ENCODE peak calls at places on chromosomes 16 and 17, in six cellular contexts. G is mesenchymal stem cell, P is GM23248, T is PC-3, H is neural progenitor cell, J is IMR-90. Q is an unnamed sample.

GRCh38 chr17:57357830-57358426 is 101.6 kb downstream of the MSI2 start:
- DNase-seq in J (no peak), P (no peak), G (no peak), H (no peak), T (peak), Q (peak)

GRCh38 chr16:88014201-88014781 is 63.1 kb downstream of the BANP start:
- DNase-seq in G (peak), P (peak), T (peak), J (peak), H (no peak), Q (no peak)

GRCh38 chr16:66690106-66690847 is 6.3 kb downstream of the CMTM4 start:
- DNase-seq in H (no peak), G (no peak), T (no peak), P (no peak), J (no peak), Q (no peak)

GRCh38 chr16:55294947-55295346 is 29.1 kb upstream of the IRX6 start:
- DNase-seq in T (no peak), G (no peak), P (peak), H (peak), J (no peak), Q (no peak)

GRCh38 chr16:964696-965395 is 5.9 kb downstream of the LMF1 start:
- DNase-seq in J (no peak), P (no peak), H (no peak), G (no peak), T (peak), Q (no peak)

GRCh38 chr17:82907797-82908261 is 68.0 kb upstream of the ZNF750 start:
- DNase-seq in J (no peak), H (no peak), T (no peak), G (no peak), P (no peak), Q (no peak)

GRCh38 chr17:1035546-1036170 is 38.7 kb downstream of the TIMM22 start:
- DNase-seq in G (peak), T (no peak), H (no peak), J (no peak), P (peak), Q (no peak)

GRCh38 chr17:72487731-72488325 is 367.0 kb downstream of the SOX9 start:
- DNase-seq in G (no peak), P (no peak), H (no peak), J (no peak), T (no peak), Q (no peak)

GRCh38 chr16:50861926-50862325 is 120.0 kb downstream of the CYLD start:
- DNase-seq in T (peak), J (peak), H (no peak), G (no peak), P (peak), Q (no peak)

GRCh38 chr17:64580384-64581307 is 73.9 kb downstream of the CEP95 start:
- DNase-seq in G (no peak), T (no peak), J (no peak), P (peak), H (no peak), Q (no peak)

GRCh38 chr17:65565559-65565958 is 4.1 kb upstream of the AXIN2 start:
- DNase-seq in J (no peak), T (no peak), P (no peak), H (no peak), G (no peak), Q (no peak)

GRCh38 chr17:46785696-46786095 is 32.8 kb downstream of the WNT3 start:
- DNase-seq in G (no peak), T (no peak), P (no peak), J (no peak), H (peak), Q (no peak)

GRCh38 chr17:58789160-58789559 is 33.5 kb downstream of the PPM1E start:
- DNase-seq in G (no peak), T (no peak), P (no peak), J (no peak), H (no peak), Q (no peak)

GRCh38 chr17:75755205-75755901 is 9.6 kb downstream of the GALK1 start:
- DNase-seq in G (no peak), J (no peak), P (no peak), T (no peak), H (no peak), Q (peak)

GRCh38 chr17:42010898-42011516 is 6.2 kb downstream of the DNAJC7 start:
- DNase-seq in J (peak), G (peak), T (peak), P (peak), H (peak), Q (peak)

GRCh38 chr17:39096435-39097158 is 54.8 kb downstream of the PLXDC1 start:
- DNase-seq in T (no peak), H (no peak), G (no peak), P (no peak), J (no peak), Q (no peak)

GRCh38 chr17:78925234-78925633 is at the start of gene TIMP2:
- DNase-seq in H (peak), J (peak), G (peak), T (peak), P (peak), Q (no peak)

GRCh38 chr17:65584604-65585521 is 23.4 kb upstream of the AXIN2 start:
- DNase-seq in P (peak), J (no peak), T (peak), H (no peak), G (no peak), Q (no peak)

GRCh38 chr17:35241520-35241919 is 1.4 kb upstream of the SLFN5 start:
- DNase-seq in H (no peak), J (no peak), G (no peak), T (no peak), P (no peak), Q (no peak)

GRCh38 chr16:67391424-67392300 is 1.6 kb downstream of the TPPP3 start:
- DNase-seq in H (no peak), J (no peak), T (no peak), G (peak), P (peak), Q (no peak)

GRCh38 chr17:18043491-18043890 is 4.3 kb downstream of the GID4 start:
- DNase-seq in H (no peak), G (peak), T (peak), J (peak), P (peak), Q (peak)

GRCh38 chr17:66967867-66968543 is 3.5 kb downstream of the CACNG4 start:
- DNase-seq in J (no peak), G (no peak), T (no peak), P (no peak), H (no peak), Q (no peak)

GRCh38 chr17:21573961-21574610 is 118.2 kb upstream of the KCNJ18 start:
- DNase-seq in P (peak), J (peak), T (no peak), G (no peak), H (no peak), Q (no peak)

GRCh38 chr16:82260212-82260795 is 90.3 kb upstream of the MPHOSPH6 start:
- DNase-seq in P (no peak), J (no peak), G (no peak), T (no peak), H (no peak), Q (no peak)

GRCh38 chr16:69384974-69385373 is 833 bp downstream of the TERF2 start:
- DNase-seq in G (no peak), J (no peak), T (no peak), H (no peak), P (no peak), Q (no peak)

GRCh38 chr16:30626230-30626629 is 16.0 kb upstream of the ZNF689 start:
- DNase-seq in J (no peak), P (no peak), H (no peak), G (no peak), T (no peak), Q (no peak)

GRCh38 chr16:88303890-88304819 is 78.6 kb upstream of the ZNF469 start:
- DNase-seq in P (peak), J (peak), T (peak), H (no peak), G (peak), Q (no peak)

GRCh38 chr16:27195068-27195741 is 8.1 kb upstream of the KDM8 start:
- DNase-seq in T (no peak), H (no peak), P (no peak), J (no peak), G (no peak), Q (no peak)

GRCh38 chr16:61892531-61892930 is 143.7 kb downstream of the CDH8 start:
- DNase-seq in P (no peak), H (no peak), G (no peak), T (no peak), J (no peak), Q (no peak)

GRCh38 chr17:43784628-43785101 is 4.4 kb downstream of the CFAP97D1 start:
- DNase-seq in P (peak), G (peak), H (no peak), T (peak), J (peak), Q (no peak)

GRCh38 chr17:80833952-80834895 is 157.4 kb upstream of the CHMP6 start:
- DNase-seq in H (no peak), G (no peak), J (peak), P (peak), T (no peak), Q (no peak)

GRCh38 chr17:32943647-32944191 is 15.8 kb downstream of the TMEM98 start:
- DNase-seq in J (peak), T (no peak), G (peak), H (no peak), P (peak), Q (no peak)
- H3K4me3 ChIP-seq in J (no peak), T (no peak), G (no peak), H (no peak), P (peak), Q (no peak)

DNA sequence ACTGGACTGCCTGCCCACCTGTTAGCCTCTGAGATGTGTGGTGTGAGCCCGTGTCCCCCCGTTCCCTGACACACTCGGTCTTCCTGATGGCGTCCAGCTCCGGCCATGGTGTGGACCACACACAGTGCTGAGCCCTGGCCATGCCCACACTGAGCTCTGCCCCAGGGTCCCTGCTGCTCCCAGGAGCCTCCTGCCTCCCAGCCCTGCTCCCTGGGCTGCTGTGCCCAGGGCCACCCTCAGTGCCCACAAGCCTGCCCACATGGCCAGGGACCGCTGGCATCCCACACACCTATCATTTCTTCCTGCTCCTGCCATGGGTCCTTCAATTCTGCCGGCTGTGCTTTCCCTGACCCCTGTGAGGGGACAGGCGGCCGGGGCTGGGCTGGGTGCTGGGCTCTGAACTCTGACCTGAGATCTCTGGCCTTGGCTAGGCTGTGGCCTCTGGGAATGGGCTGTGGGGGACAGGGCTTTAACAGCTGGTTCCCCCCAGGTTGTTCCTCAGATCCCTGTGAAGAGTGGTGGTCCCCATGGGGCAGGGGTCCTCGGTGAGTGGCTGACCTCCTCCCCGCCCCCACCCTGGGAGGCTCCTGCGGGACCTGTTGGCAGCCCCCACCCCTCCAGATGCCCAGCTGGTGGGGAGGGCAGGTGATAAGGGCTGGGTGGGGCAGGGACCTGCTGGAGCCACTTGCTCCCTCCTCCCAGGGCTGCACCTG is 4.0 kb downstream of the CEMP1 start:
- DNase-seq in H (no peak), G (no peak), P (no peak), T (no peak), J (no peak), Q (no peak)
- H3K9ac ChIP-seq in H (no peak), G (no peak), P (no peak), T (no peak), J (no peak), Q (no peak)

GRCh38 chr16:71413341-71413740 is 28.5 kb downstream of the TLE7 start:
- DNase-seq in T (no peak), H (no peak), P (no peak), J (no peak), G (no peak), Q (no peak)
- H2AFZ ChIP-seq in T (no peak), H (peak), P (no peak), J (no peak), G (no peak), Q (no peak)

GRCh38 chr16:14486520-14487303 is 143.3 kb downstream of the PARN start:
- DNase-seq in H (peak), J (peak), T (peak), G (peak), P (peak), Q (no peak)
- H3K4me3 ChIP-seq in H (no peak), J (peak), T (peak), G (peak), P (peak), Q (no peak)

GRCh38 chr16:3876160-3876559 is 4.4 kb downstream of the CREBBP start:
- DNase-seq in J (no peak), T (no peak), H (no peak), G (no peak), P (no peak), Q (no peak)

GRCh38 chr16:3873482-3874173 is 6.9 kb downstream of the CREBBP start:
- DNase-seq in T (no peak), H (no peak), P (no peak), G (no peak), J (peak), Q (no peak)

GRCh38 chr16:3876695-3877094 is 3.8 kb downstream of the CREBBP start:
- DNase-seq in G (peak), P (peak), J (peak), H (no peak), T (no peak), Q (no peak)

GRCh38 chr16:3874242-3874641 is 6.3 kb downstream of the CREBBP start:
- DNase-seq in P (no peak), H (no peak), G (no peak), J (no peak), T (no peak), Q (no peak)

DNA sequence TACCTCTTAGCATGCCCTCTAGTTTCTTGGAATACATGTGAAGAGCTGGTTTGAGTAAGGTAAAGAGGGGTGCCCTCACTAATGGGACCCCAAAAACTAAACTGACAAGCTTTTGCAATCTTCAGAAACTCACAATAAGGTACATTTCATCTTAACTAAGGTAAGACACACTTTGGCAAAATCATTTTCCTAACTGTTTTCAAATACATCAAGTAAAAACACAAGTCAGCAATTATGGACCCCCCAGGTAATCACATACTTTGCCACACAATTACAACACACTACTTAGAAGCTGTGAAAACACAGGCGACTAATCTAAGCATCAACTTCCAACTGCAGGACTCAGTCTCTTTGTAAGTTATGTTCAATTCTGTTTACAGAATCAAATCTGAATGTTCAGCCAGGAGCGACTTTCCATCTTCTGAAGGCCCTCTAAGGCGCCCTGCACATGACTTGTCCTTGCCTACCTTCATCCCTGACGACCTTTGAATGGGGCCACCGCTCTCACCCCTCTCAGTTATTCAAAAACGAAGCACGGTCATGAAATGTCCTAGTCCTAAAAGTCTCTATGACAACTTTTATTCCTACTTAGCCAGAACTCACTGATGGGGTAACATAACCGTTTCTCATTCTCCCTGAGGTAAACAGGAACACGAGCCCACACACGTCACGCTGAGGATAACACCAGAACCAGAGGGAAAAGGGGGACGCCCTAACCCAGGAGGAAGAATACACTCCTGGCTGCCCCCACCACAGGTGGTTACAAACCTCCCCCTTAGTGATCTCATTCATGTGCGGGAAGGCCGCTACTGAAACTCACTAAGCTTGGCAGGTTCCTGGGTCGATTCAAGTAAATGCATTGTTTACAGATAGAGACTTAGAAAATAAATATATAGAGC is 5.5 kb downstream of the CREBBP start:
- DNase-seq in P (no peak), J (no peak), T (no peak), G (no peak), H (no peak), Q (no peak)
- H3K9ac ChIP-seq in P (no peak), J (no peak), T (no peak), G (no peak), H (no peak), Q (no peak)